ENCODE peak calls at places on chromosome 17, in eight cellular contexts. One of them, this sample, is unnamed.

GRCh38 chr17:69607162-69607834 is 192.8 kb downstream of the MAP2K6 start:
- DNase-seq in mesendoderm: peak
- DNase-seq in endodermal cell: peak
- DNase-seq in astrocyte of the cerebellum: peak
- DNase-seq in GM12864: peak
- DNase-seq in Peyer's patch: peak
- DNase-seq in cardiac fibroblast: peak
- DNase-seq in lung: peak
- DNase-seq in this sample: peak

GRCh38 chr17:22511431-22511830 is 819.1 kb downstream of the KCNJ18 start:
- DNase-seq in mesendoderm: no peak
- DNase-seq in endodermal cell: no peak
- DNase-seq in astrocyte of the cerebellum: no peak
- DNase-seq in GM12864: no peak
- DNase-seq in Peyer's patch: no peak
- DNase-seq in cardiac fibroblast: no peak
- DNase-seq in lung: no peak
- DNase-seq in this sample: no peak

GRCh38 chr17:49566668-49567071 is 9.0 kb upstream of the NXPH3 start:
- DNase-seq in mesendoderm: no peak
- DNase-seq in endodermal cell: no peak
- DNase-seq in astrocyte of the cerebellum: no peak
- DNase-seq in GM12864: no peak
- DNase-seq in Peyer's patch: peak
- DNase-seq in cardiac fibroblast: no peak
- DNase-seq in lung: no peak
- DNase-seq in this sample: no peak

GRCh38 chr17:48995332-48995870 is 1.8 kb upstream of the IGF2BP1 start:
- DNase-seq in mesendoderm: peak
- DNase-seq in endodermal cell: peak
- DNase-seq in astrocyte of the cerebellum: no peak
- DNase-seq in GM12864: no peak
- DNase-seq in Peyer's patch: no peak
- DNase-seq in cardiac fibroblast: no peak
- DNase-seq in lung: no peak
- DNase-seq in this sample: peak

GRCh38 chr17:75691371-75692290 is 24.5 kb downstream of the SAP30BP start:
- DNase-seq in mesendoderm: no peak
- DNase-seq in endodermal cell: no peak
- DNase-seq in astrocyte of the cerebellum: peak
- DNase-seq in GM12864: no peak
- DNase-seq in Peyer's patch: peak
- DNase-seq in cardiac fibroblast: peak
- DNase-seq in lung: no peak
- DNase-seq in this sample: no peak

GRCh38 chr17:52032454-52032853 is 126.1 kb downstream of the CA10 start:
- DNase-seq in mesendoderm: no peak
- DNase-seq in endodermal cell: no peak
- DNase-seq in astrocyte of the cerebellum: no peak
- DNase-seq in GM12864: no peak
- DNase-seq in Peyer's patch: no peak
- DNase-seq in cardiac fibroblast: no peak
- DNase-seq in lung: no peak
- DNase-seq in this sample: no peak

GRCh38 chr17:47615766-47616424 is 33.8 kb upstream of the KPNB1 start:
- DNase-seq in mesendoderm: peak
- DNase-seq in endodermal cell: no peak
- DNase-seq in astrocyte of the cerebellum: peak
- DNase-seq in GM12864: no peak
- DNase-seq in Peyer's patch: no peak
- DNase-seq in cardiac fibroblast: peak
- DNase-seq in lung: no peak
- DNase-seq in this sample: peak

GRCh38 chr17:38885728-38886642 is 16.1 kb downstream of the LASP1 start:
- DNase-seq in mesendoderm: peak
- DNase-seq in endodermal cell: peak
- DNase-seq in astrocyte of the cerebellum: no peak
- DNase-seq in GM12864: no peak
- DNase-seq in Peyer's patch: no peak
- DNase-seq in cardiac fibroblast: peak
- DNase-seq in lung: no peak
- DNase-seq in this sample: no peak

GRCh38 chr17:82384730-82385429 is 13.3 kb downstream of the UTS2R start:
- DNase-seq in mesendoderm: peak
- DNase-seq in endodermal cell: peak
- DNase-seq in astrocyte of the cerebellum: no peak
- DNase-seq in GM12864: no peak
- DNase-seq in Peyer's patch: no peak
- DNase-seq in cardiac fibroblast: peak
- DNase-seq in lung: peak
- DNase-seq in this sample: no peak

GRCh38 chr17:58324409-58325288 is 3.9 kb downstream of the TSPOAP1 start:
- DNase-seq in mesendoderm: peak
- DNase-seq in endodermal cell: peak
- DNase-seq in astrocyte of the cerebellum: no peak
- DNase-seq in GM12864: no peak
- DNase-seq in Peyer's patch: no peak
- DNase-seq in cardiac fibroblast: no peak
- DNase-seq in lung: no peak
- DNase-seq in this sample: no peak

GRCh38 chr17:49554694-49555494 is 20.8 kb upstream of the NXPH3 start:
- DNase-seq in mesendoderm: no peak
- DNase-seq in endodermal cell: peak
- DNase-seq in astrocyte of the cerebellum: no peak
- DNase-seq in GM12864: no peak
- DNase-seq in Peyer's patch: no peak
- DNase-seq in cardiac fibroblast: no peak
- DNase-seq in lung: no peak
- DNase-seq in this sample: no peak

GRCh38 chr17:43027091-43028032 is 2.3 kb downstream of the RND2 start:
- DNase-seq in mesendoderm: no peak
- DNase-seq in endodermal cell: peak
- DNase-seq in astrocyte of the cerebellum: no peak
- DNase-seq in GM12864: no peak
- DNase-seq in Peyer's patch: no peak
- DNase-seq in cardiac fibroblast: no peak
- DNase-seq in lung: no peak
- DNase-seq in this sample: no peak

GRCh38 chr17:72967963-72968585 is 124.4 kb downstream of the SLC39A11 start:
- DNase-seq in mesendoderm: no peak
- DNase-seq in endodermal cell: peak
- DNase-seq in astrocyte of the cerebellum: no peak
- DNase-seq in GM12864: no peak
- DNase-seq in Peyer's patch: no peak
- DNase-seq in cardiac fibroblast: peak
- DNase-seq in lung: no peak
- DNase-seq in this sample: peak

GRCh38 chr17:79115487-79115886 is 40.9 kb downstream of the ENGASE start:
- DNase-seq in mesendoderm: no peak
- DNase-seq in endodermal cell: no peak
- DNase-seq in astrocyte of the cerebellum: no peak
- DNase-seq in GM12864: no peak
- DNase-seq in Peyer's patch: no peak
- DNase-seq in cardiac fibroblast: no peak
- DNase-seq in lung: no peak
- DNase-seq in this sample: no peak
- H3K4me3 ChIP-seq in mesendoderm: no peak
- H3K4me3 ChIP-seq in endodermal cell: no peak
- H3K4me3 ChIP-seq in astrocyte of the cerebellum: no peak
- H3K4me3 ChIP-seq in GM12864: no peak
- H3K4me3 ChIP-seq in Peyer's patch: no peak
- H3K4me3 ChIP-seq in cardiac fibroblast: no peak
- H3K4me3 ChIP-seq in lung: no peak
- H3K4me3 ChIP-seq in this sample: no peak

GRCh38 chr17:40511667-40512221 is 10.3 kb upstream of the TNS4 start:
- DNase-seq in mesendoderm: no peak
- DNase-seq in endodermal cell: peak
- DNase-seq in astrocyte of the cerebellum: no peak
- DNase-seq in GM12864: no peak
- DNase-seq in Peyer's patch: no peak
- DNase-seq in cardiac fibroblast: no peak
- DNase-seq in lung: no peak
- DNase-seq in this sample: no peak
- H3K4me3 ChIP-seq in mesendoderm: no peak
- H3K4me3 ChIP-seq in endodermal cell: no peak
- H3K4me3 ChIP-seq in astrocyte of the cerebellum: no peak
- H3K4me3 ChIP-seq in GM12864: no peak
- H3K4me3 ChIP-seq in Peyer's patch: no peak
- H3K4me3 ChIP-seq in cardiac fibroblast: no peak
- H3K4me3 ChIP-seq in lung: no peak
- H3K4me3 ChIP-seq in this sample: no peak

DNA sequence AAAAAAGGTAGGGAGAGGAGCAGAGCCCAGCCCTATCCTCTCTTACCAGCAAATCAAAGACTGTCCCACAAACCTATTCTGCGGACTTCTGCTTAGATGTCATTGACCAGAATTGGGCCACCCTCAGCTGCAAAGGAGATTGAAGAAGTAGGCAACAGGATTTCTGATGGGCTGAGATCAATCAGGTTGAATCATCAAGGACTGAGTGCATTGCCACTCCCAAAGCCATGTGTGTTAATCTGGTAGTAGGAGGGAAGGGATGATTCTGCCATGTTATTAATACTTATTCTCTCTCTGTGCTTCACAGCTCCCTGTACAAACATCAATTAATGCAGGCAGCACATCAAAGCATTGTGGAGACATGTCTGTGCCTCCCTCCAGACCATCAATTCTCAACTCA is 11.5 kb downstream of the LRRC3C start:
- DNase-seq in mesendoderm: no peak
- DNase-seq in endodermal cell: no peak
- DNase-seq in astrocyte of the cerebellum: no peak
- DNase-seq in GM12864: no peak
- DNase-seq in Peyer's patch: no peak
- DNase-seq in cardiac fibroblast: no peak
- DNase-seq in lung: no peak
- DNase-seq in this sample: no peak
- H3K4me3 ChIP-seq in mesendoderm: no peak
- H3K4me3 ChIP-seq in endodermal cell: no peak
- H3K4me3 ChIP-seq in astrocyte of the cerebellum: no peak
- H3K4me3 ChIP-seq in GM12864: no peak
- H3K4me3 ChIP-seq in Peyer's patch: no peak
- H3K4me3 ChIP-seq in cardiac fibroblast: no peak
- H3K4me3 ChIP-seq in lung: no peak
- H3K4me3 ChIP-seq in this sample: no peak

GRCh38 chr17:67093348-67093747 is 49.0 kb downstream of the CACNG1 start:
- DNase-seq in mesendoderm: no peak
- DNase-seq in endodermal cell: no peak
- DNase-seq in astrocyte of the cerebellum: no peak
- DNase-seq in GM12864: no peak
- DNase-seq in Peyer's patch: no peak
- DNase-seq in cardiac fibroblast: peak
- DNase-seq in lung: no peak
- DNase-seq in this sample: no peak
- H3K4me3 ChIP-seq in mesendoderm: no peak
- H3K4me3 ChIP-seq in endodermal cell: no peak
- H3K4me3 ChIP-seq in astrocyte of the cerebellum: no peak
- H3K4me3 ChIP-seq in GM12864: no peak
- H3K4me3 ChIP-seq in Peyer's patch: no peak
- H3K4me3 ChIP-seq in cardiac fibroblast: no peak
- H3K4me3 ChIP-seq in lung: no peak
- H3K4me3 ChIP-seq in this sample: no peak

GRCh38 chr17:8382880-8383142 is 182 bp downstream of the RPL26 start:
- DNase-seq in mesendoderm: no peak
- DNase-seq in endodermal cell: no peak
- DNase-seq in astrocyte of the cerebellum: no peak
- DNase-seq in GM12864: no peak
- DNase-seq in Peyer's patch: no peak
- DNase-seq in cardiac fibroblast: no peak
- DNase-seq in lung: no peak
- DNase-seq in this sample: no peak

GRCh38 chr17:8383143-8383974 is at the start of gene RPL26:
- DNase-seq in mesendoderm: peak
- DNase-seq in endodermal cell: peak
- DNase-seq in astrocyte of the cerebellum: peak
- DNase-seq in GM12864: peak
- DNase-seq in Peyer's patch: peak
- DNase-seq in cardiac fibroblast: peak
- DNase-seq in lung: peak
- DNase-seq in this sample: peak

GRCh38 chr17:8377422-8377821 is 918 bp upstream of the KRABD2 start:
- DNase-seq in mesendoderm: no peak
- DNase-seq in endodermal cell: no peak
- DNase-seq in astrocyte of the cerebellum: no peak
- DNase-seq in GM12864: no peak
- DNase-seq in Peyer's patch: no peak
- DNase-seq in cardiac fibroblast: no peak
- DNase-seq in lung: no peak
- DNase-seq in this sample: no peak

GRCh38 chr17:8382052-8382879 is 727 bp downstream of the RPL26 start:
- DNase-seq in mesendoderm: no peak
- DNase-seq in endodermal cell: no peak
- DNase-seq in astrocyte of the cerebellum: no peak
- DNase-seq in GM12864: no peak
- DNase-seq in Peyer's patch: no peak
- DNase-seq in cardiac fibroblast: no peak
- DNase-seq in lung: no peak
- DNase-seq in this sample: peak

DNA sequence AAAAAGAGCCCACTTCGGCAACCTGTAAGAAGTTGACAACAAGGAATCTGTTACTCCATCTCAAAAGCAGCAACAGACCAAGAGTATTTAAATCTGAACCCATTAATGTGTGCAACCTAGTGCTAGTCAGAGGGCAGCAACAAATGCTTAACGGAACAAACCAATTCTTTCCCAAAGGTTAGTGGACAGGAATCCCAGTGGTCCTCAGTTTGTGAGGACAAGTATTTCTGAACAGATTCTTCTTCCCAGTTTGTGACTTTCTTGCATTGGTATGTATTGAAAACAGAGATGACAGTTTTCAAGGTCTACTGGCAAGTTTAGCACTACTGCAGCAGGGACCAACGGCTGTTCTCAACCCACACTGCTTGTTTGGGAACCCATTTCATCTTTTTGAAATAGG is 2.9 kb downstream of the RPL26 start:
- DNase-seq in mesendoderm: no peak
- DNase-seq in endodermal cell: no peak
- DNase-seq in astrocyte of the cerebellum: no peak
- DNase-seq in GM12864: no peak
- DNase-seq in Peyer's patch: no peak
- DNase-seq in cardiac fibroblast: no peak
- DNase-seq in lung: no peak
- DNase-seq in this sample: no peak
- H3K4me3 ChIP-seq in mesendoderm: no peak
- H3K4me3 ChIP-seq in endodermal cell: peak
- H3K4me3 ChIP-seq in astrocyte of the cerebellum: no peak
- H3K4me3 ChIP-seq in GM12864: no peak
- H3K4me3 ChIP-seq in Peyer's patch: no peak
- H3K4me3 ChIP-seq in cardiac fibroblast: no peak
- H3K4me3 ChIP-seq in lung: no peak
- H3K4me3 ChIP-seq in this sample: no peak

GRCh38 chr17:332558-333322 is 19.9 kb downstream of the RPH3AL start:
- DNase-seq in mesendoderm: peak
- DNase-seq in endodermal cell: peak
- DNase-seq in astrocyte of the cerebellum: no peak
- DNase-seq in GM12864: no peak
- DNase-seq in Peyer's patch: peak
- DNase-seq in cardiac fibroblast: peak
- DNase-seq in lung: no peak
- DNase-seq in this sample: no peak
- H3K4me3 ChIP-seq in mesendoderm: no peak
- H3K4me3 ChIP-seq in endodermal cell: no peak
- H3K4me3 ChIP-seq in astrocyte of the cerebellum: no peak
- H3K4me3 ChIP-seq in GM12864: no peak
- H3K4me3 ChIP-seq in Peyer's patch: no peak
- H3K4me3 ChIP-seq in cardiac fibroblast: no peak
- H3K4me3 ChIP-seq in lung: no peak
- H3K4me3 ChIP-seq in this sample: no peak